ENCODE peak calls at places on chromosomes 5 and 9, in four cellular contexts. K is MV-4-11, B is occipital lobe, C is NB4. X is an unnamed sample.

GRCh38 chr5:175867587-175868347 is 3.6 kb upstream of the CPLX2 start:
- DNase-seq in K (peak), B (peak), C (peak), X (no peak)

GRCh38 chr9:27535701-27536118 is 6.1 kb upstream of the MOB3B start:
- DNase-seq in K (no peak), B (no peak), C (peak), X (no peak)

GRCh38 chr5:170113517-170113891 is 7.8 kb downstream of the FOXI1 start:
- DNase-seq in K (peak), B (no peak), C (peak), X (no peak)

GRCh38 chr5:53560506-53561191 is at the start of gene NDUFS4:
- DNase-seq in K (peak), B (peak), C (peak), X (peak)

GRCh38 chr5:71482132-71482531 is 26.7 kb downstream of the BDP1 start:
- DNase-seq in K (no peak), B (no peak), C (no peak), X (no peak)

GRCh38 chr5:159341914-159342313 is 11.6 kb upstream of the IL12B start:
- DNase-seq in K (peak), B (no peak), C (peak), X (no peak)

GRCh38 chr9:113956901-113957777 is 81.0 kb downstream of the ZNF618 start:
- DNase-seq in K (no peak), B (no peak), C (no peak), X (no peak)

GRCh38 chr9:29830815-29831214 is 2257.5 kb upstream of the C9orf72 start:
- DNase-seq in K (peak), B (no peak), C (peak), X (no peak)

GRCh38 chr9:130196643-130197042 is 24.4 kb downstream of the NCS1 start:
- DNase-seq in K (no peak), B (no peak), C (no peak), X (no peak)

GRCh38 chr5:160369990-160370712 is at the start of gene C1QTNF2:
- DNase-seq in K (peak), B (peak), C (peak), X (peak)

GRCh38 chr5:154243736-154244135 is 53.2 kb downstream of the GALNT10 start:
- DNase-seq in K (no peak), B (no peak), C (no peak), X (no peak)

GRCh38 chr5:6716634-6717149 is 3.5 kb downstream of the TENT4A start:
- DNase-seq in K (no peak), B (no peak), C (no peak), X (no peak)

GRCh38 chr5:57501414-57502321 is 19.1 kb upstream of the ACTBL2 start:
- DNase-seq in K (no peak), B (no peak), C (no peak), X (no peak)

GRCh38 chr9:131418143-131419028 is 24.5 kb downstream of the PRRC2B start:
- DNase-seq in K (no peak), B (no peak), C (no peak), X (no peak)

GRCh38 chr5:119290161-119290569 is 65.7 kb upstream of the TNFAIP8 start:
- DNase-seq in K (peak), B (no peak), C (peak), X (no peak)

GRCh38 chr5:96869372-96869641 is 7.0 kb upstream of the ERAP2 start:
- DNase-seq in K (no peak), B (no peak), C (no peak), X (no peak)

GRCh38 chr5:74075900-74076484 is 450.0 kb downstream of the ARHGEF28 start:
- DNase-seq in K (no peak), B (no peak), C (no peak), X (no peak)

GRCh38 chr5:58898006-58898405 is 315.1 kb downstream of the RAB3C start:
- DNase-seq in K (no peak), B (no peak), C (no peak), X (no peak)

GRCh38 chr9:101706261-101706798 is 32.1 kb downstream of the GRIN3A start:
- DNase-seq in K (peak), B (no peak), C (no peak), X (no peak)

GRCh38 chr5:44388504-44389409 is 463 bp downstream of the FGF10 start:
- DNase-seq in K (peak), B (peak), C (no peak), X (no peak)

GRCh38 chr9:121201045-121201737 is 478 bp downstream of the RAB14 start:
- DNase-seq in K (no peak), B (peak), C (peak), X (no peak)

GRCh38 chr9:136665704-136666363 is 3.1 kb downstream of the EGFL7 start:
- DNase-seq in K (no peak), B (no peak), C (no peak), X (no peak)

GRCh38 chr9:128503870-128504269 is 649 bp upstream of the GLE1 start:
- DNase-seq in K (peak), B (no peak), C (peak), X (no peak)

GRCh38 chr5:77640577-77641396 is 2.3 kb upstream of the OTP start:
- DNase-seq in K (no peak), B (no peak), C (no peak), X (no peak)

GRCh38 chr9:134597957-134598883 is 43.4 kb upstream of the COL5A1 start:
- DNase-seq in K (no peak), B (no peak), C (no peak), X (no peak)

GRCh38 chr5:155726267-155726666 is 600.7 kb upstream of the SGCD start:
- DNase-seq in K (no peak), B (no peak), C (peak), X (no peak)

GRCh38 chr5:43981556-43981955 is 378.6 kb downstream of the NNT start:
- DNase-seq in K (no peak), B (no peak), C (no peak), X (no peak)

GRCh38 chr9:136110082-136111061 is 8.3 kb downstream of the TMEM250 start:
- DNase-seq in K (no peak), B (no peak), C (peak), X (no peak)

GRCh38 chr5:59779453-59779852 is 114.1 kb downstream of the PDE4D start:
- DNase-seq in K (no peak), B (no peak), C (no peak), X (no peak)

GRCh38 chr9:36665921-36666429 is 93.3 kb downstream of the MELK start:
- DNase-seq in K (peak), B (no peak), C (peak), X (no peak)

GRCh38 chr5:5331838-5332237 is 90.6 kb upstream of the ICE1 start:
- DNase-seq in K (no peak), B (no peak), C (no peak), X (no peak)

GRCh38 chr9:35748239-35748857 is 680 bp downstream of the GBA2 start:
- DNase-seq in K (no peak), B (no peak), C (no peak), X (no peak)

GRCh38 chr9:8560560-8561525 is 761.3 kb upstream of the DMAC1 start:
- DNase-seq in K (no peak), B (no peak), C (no peak), X (no peak)